ENCODE peak calls at places on chromosomes 6 and 20, in four cellular contexts. One of them, this sample, is unnamed.

GRCh38 chr6:100472674-100473073 is 8.0 kb upstream of the SIM1 start:
- DNase-seq in IMR-90: peak
- DNase-seq in heart left ventricle: no peak
- DNase-seq in H54: no peak
- DNase-seq in this sample: no peak

GRCh38 chr6:99276747-99277146 is 72.7 kb downstream of the FAXC start:
- DNase-seq in IMR-90: peak
- DNase-seq in heart left ventricle: no peak
- DNase-seq in H54: no peak
- DNase-seq in this sample: no peak

GRCh38 chr20:12358006-12358654 is 440.4 kb downstream of the BTBD3 start:
- DNase-seq in IMR-90: no peak
- DNase-seq in heart left ventricle: no peak
- DNase-seq in H54: no peak
- DNase-seq in this sample: no peak

GRCh38 chr20:667351-668034 is 8.1 kb downstream of the SCRT2 start:
- DNase-seq in IMR-90: peak
- DNase-seq in heart left ventricle: peak
- DNase-seq in H54: peak
- DNase-seq in this sample: peak

GRCh38 chr6:45784250-45784649 is 231.4 kb downstream of the CLIC5 start:
- DNase-seq in IMR-90: no peak
- DNase-seq in heart left ventricle: no peak
- DNase-seq in H54: no peak
- DNase-seq in this sample: no peak

GRCh38 chr20:46363874-46364669 is 42.3 kb downstream of the ELMO2 start:
- DNase-seq in IMR-90: peak
- DNase-seq in heart left ventricle: peak
- DNase-seq in H54: peak
- DNase-seq in this sample: peak

GRCh38 chr6:67792996-67793395 is 842.1 kb upstream of the ADGRB3 start:
- DNase-seq in IMR-90: no peak
- DNase-seq in heart left ventricle: no peak
- DNase-seq in H54: no peak
- DNase-seq in this sample: no peak

GRCh38 chr6:107560657-107561056 is 70.7 kb downstream of the SOBP start:
- DNase-seq in IMR-90: peak
- DNase-seq in heart left ventricle: peak
- DNase-seq in H54: no peak
- DNase-seq in this sample: no peak

GRCh38 chr20:53660078-53660909 is 66.7 kb upstream of the ZNF217 start:
- DNase-seq in IMR-90: peak
- DNase-seq in heart left ventricle: peak
- DNase-seq in H54: no peak
- DNase-seq in this sample: peak

GRCh38 chr6:142045380-142046270 is 87.1 kb upstream of the GJE1 start:
- DNase-seq in IMR-90: peak
- DNase-seq in heart left ventricle: no peak
- DNase-seq in H54: no peak
- DNase-seq in this sample: no peak

GRCh38 chr6:11711644-11711993 is 67.0 kb downstream of the ADTRP start:
- DNase-seq in IMR-90: peak
- DNase-seq in heart left ventricle: no peak
- DNase-seq in H54: no peak
- DNase-seq in this sample: no peak

GRCh38 chr6:6643398-6643797 is 54.9 kb downstream of the LY86 start:
- DNase-seq in IMR-90: no peak
- DNase-seq in heart left ventricle: no peak
- DNase-seq in H54: no peak
- DNase-seq in this sample: no peak

GRCh38 chr20:62711703-62712101 is 3.1 kb downstream of the NTSR1 start:
- DNase-seq in IMR-90: no peak
- DNase-seq in heart left ventricle: no peak
- DNase-seq in H54: no peak
- DNase-seq in this sample: no peak

GRCh38 chr20:54078296-54078695 is 7.9 kb upstream of the BCAS1 start:
- DNase-seq in IMR-90: no peak
- DNase-seq in heart left ventricle: no peak
- DNase-seq in H54: no peak
- DNase-seq in this sample: no peak

GRCh38 chr6:33091957-33092356 is 16.2 kb downstream of the HLA-DPB1 start:
- DNase-seq in IMR-90: no peak
- DNase-seq in heart left ventricle: no peak
- DNase-seq in H54: no peak
- DNase-seq in this sample: peak

GRCh38 chr6:164303092-164304007 is 888.8 kb downstream of the QKI start:
- DNase-seq in IMR-90: no peak
- DNase-seq in heart left ventricle: peak
- DNase-seq in H54: no peak
- DNase-seq in this sample: no peak

GRCh38 chr20:17571153-17571527 is 1.3 kb downstream of the DSTN start:
- DNase-seq in IMR-90: no peak
- DNase-seq in heart left ventricle: no peak
- DNase-seq in H54: no peak
- DNase-seq in this sample: peak

GRCh38 chr20:17571967-17572638 is 2.2 kb downstream of the DSTN start:
- DNase-seq in IMR-90: no peak
- DNase-seq in heart left ventricle: no peak
- DNase-seq in H54: no peak
- DNase-seq in this sample: peak

GRCh38 chr20:17569616-17570346 is at the start of gene DSTN:
- DNase-seq in IMR-90: peak
- DNase-seq in heart left ventricle: peak
- DNase-seq in H54: peak
- DNase-seq in this sample: peak

GRCh38 chr20:17568972-17569471 is 853 bp upstream of the DSTN start:
- DNase-seq in IMR-90: peak
- DNase-seq in heart left ventricle: peak
- DNase-seq in H54: peak
- DNase-seq in this sample: peak

GRCh38 chr20:17570347-17571152 is 675 bp downstream of the DSTN start:
- DNase-seq in IMR-90: peak
- DNase-seq in heart left ventricle: peak
- DNase-seq in H54: no peak
- DNase-seq in this sample: peak
- TF ChIP-seq POLR2A in IMR-90: no peak
- TF ChIP-seq POLR2A in heart left ventricle: no peak
- TF ChIP-seq POLR2A in H54: no peak
- TF ChIP-seq POLR2A in this sample: no peak

GRCh38 chr6:30727920-30728605 is 7.9 kb downstream of the TUBB start:
- DNase-seq in IMR-90: peak
- DNase-seq in heart left ventricle: no peak
- DNase-seq in H54: no peak
- DNase-seq in this sample: no peak
- TF ChIP-seq POLR2A in IMR-90: no peak
- TF ChIP-seq POLR2A in heart left ventricle: no peak
- TF ChIP-seq POLR2A in H54: no peak
- TF ChIP-seq POLR2A in this sample: no peak

GRCh38 chr6:143867236-143867635 is 3.0 kb downstream of the ZC2HC1B start:
- DNase-seq in IMR-90: peak
- DNase-seq in heart left ventricle: no peak
- DNase-seq in H54: no peak
- DNase-seq in this sample: no peak
- TF ChIP-seq POLR2A in IMR-90: no peak
- TF ChIP-seq POLR2A in heart left ventricle: no peak
- TF ChIP-seq POLR2A in H54: no peak
- TF ChIP-seq POLR2A in this sample: no peak

GRCh38 chr6:26028212-26028752 is 58.9 kb upstream of the HFE start:
- DNase-seq in IMR-90: no peak
- DNase-seq in heart left ventricle: no peak
- DNase-seq in H54: no peak
- DNase-seq in this sample: no peak

GRCh38 chr6:26029857-26030653 is 57.2 kb upstream of the HFE start:
- DNase-seq in IMR-90: no peak
- DNase-seq in heart left ventricle: no peak
- DNase-seq in H54: no peak
- DNase-seq in this sample: no peak

GRCh38 chr6:26027491-26028211 is 59.6 kb upstream of the HFE start:
- DNase-seq in IMR-90: no peak
- DNase-seq in heart left ventricle: no peak
- DNase-seq in H54: no peak
- DNase-seq in this sample: no peak

GRCh38 chr6:26029570-26029856 is 57.7 kb upstream of the HFE start:
- DNase-seq in IMR-90: no peak
- DNase-seq in heart left ventricle: no peak
- DNase-seq in H54: no peak
- DNase-seq in this sample: no peak

DNA sequence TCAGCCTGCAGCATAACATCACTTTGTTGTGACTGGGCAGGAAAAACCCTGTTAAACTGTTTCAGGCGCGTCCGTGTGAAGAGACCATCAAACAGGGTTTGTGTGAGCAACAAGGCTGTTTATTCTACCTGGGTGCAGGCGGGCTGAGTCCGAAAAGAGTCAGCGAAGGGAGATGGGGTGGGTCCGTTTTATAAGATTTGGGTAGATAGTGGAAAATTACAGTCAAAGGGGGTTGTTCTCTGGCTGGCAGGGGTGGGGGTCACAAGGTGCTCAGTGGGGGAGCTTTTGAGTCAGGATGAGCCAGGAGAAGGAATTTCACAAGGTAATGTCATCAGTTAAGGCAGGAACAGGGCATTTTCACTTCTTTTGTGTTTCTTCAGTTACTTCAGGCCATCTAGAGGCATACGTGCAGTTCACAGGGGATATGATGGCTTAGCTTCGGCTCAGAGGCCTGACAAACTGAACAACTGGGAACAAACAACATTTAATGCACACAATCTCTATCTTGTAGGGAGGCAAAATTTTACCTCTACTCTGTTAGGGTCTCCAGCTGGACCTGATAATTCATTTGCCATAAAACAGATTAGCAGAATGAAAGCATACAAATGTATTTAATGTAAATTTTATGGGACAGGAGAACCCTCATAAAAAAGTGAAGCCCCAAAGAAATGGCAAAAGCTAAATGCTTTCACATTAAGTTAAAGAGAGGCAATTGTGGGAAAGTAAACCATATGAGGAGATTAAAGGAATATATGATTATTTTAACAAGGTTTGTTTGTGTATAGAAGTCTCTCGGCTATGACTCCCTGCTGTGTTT is 58.3 kb upstream of the HFE start:
- DNase-seq in IMR-90: peak
- DNase-seq in heart left ventricle: no peak
- DNase-seq in H54: no peak
- DNase-seq in this sample: no peak
- TF ChIP-seq POLR2A in IMR-90: no peak
- TF ChIP-seq POLR2A in heart left ventricle: no peak
- TF ChIP-seq POLR2A in H54: no peak
- TF ChIP-seq POLR2A in this sample: no peak

GRCh38 chr6:20905377-20905776 is 371.1 kb downstream of the CDKAL1 start:
- DNase-seq in IMR-90: no peak
- DNase-seq in heart left ventricle: no peak
- DNase-seq in H54: no peak
- DNase-seq in this sample: no peak

GRCh38 chr6:20900396-20901160 is 366.3 kb downstream of the CDKAL1 start:
- DNase-seq in IMR-90: no peak
- DNase-seq in heart left ventricle: no peak
- DNase-seq in H54: no peak
- DNase-seq in this sample: no peak
- TF ChIP-seq POLR2A in IMR-90: no peak
- TF ChIP-seq POLR2A in heart left ventricle: no peak
- TF ChIP-seq POLR2A in H54: no peak
- TF ChIP-seq POLR2A in this sample: no peak

This sample was measured in erythroblast.